ENCODE peak calls at places on chromosome 18, in four cellular contexts. M, Y, J and R are unnamed samples.

GRCh38 chr18:37452697-37453385 is 112.8 kb downstream of the CELF4 start:
- DNase-seq in Y (no peak), J (no peak), M (no peak), R (no peak)

GRCh38 chr18:23243178-23243577 is 107.9 kb downstream of the CABLES1 start:
- DNase-seq in Y (no peak), M (no peak), J (no peak), R (peak)

GRCh38 chr18:48754993-48755473 is 195.7 kb downstream of the SMAD7 start:
- DNase-seq in M (no peak), J (no peak), Y (peak), R (no peak)

GRCh38 chr18:28079883-28080282 is 97.0 kb downstream of the CDH2 start:
- DNase-seq in J (no peak), M (no peak), Y (no peak), R (no peak)

GRCh38 chr18:48802543-48803428 is 148.0 kb downstream of the SMAD7 start:
- DNase-seq in Y (no peak), M (no peak), J (no peak), R (no peak)

GRCh38 chr18:77251730-77252050 is 2.0 kb downstream of the GALR1 start:
- DNase-seq in M (no peak), J (no peak), Y (no peak), R (peak)

GRCh38 chr18:567119-567518 is 13.1 kb upstream of the CETN1 start:
- DNase-seq in J (no peak), Y (no peak), M (no peak), R (no peak)

GRCh38 chr18:64929026-64929425 is 780.1 kb upstream of the LINC00305 start:
- DNase-seq in J (no peak), M (no peak), Y (no peak), R (no peak)

GRCh38 chr18:77208969-77209368 is 40.7 kb upstream of the GALR1 start:
- DNase-seq in Y (peak), M (no peak), J (no peak), R (no peak)

GRCh38 chr18:70462078-70462439 is 173.2 kb downstream of the SOCS6 start:
- DNase-seq in J (no peak), M (peak), Y (no peak), R (no peak)

GRCh38 chr18:79494936-79495335 is 99.2 kb downstream of the NFATC1 start:
- DNase-seq in Y (no peak), M (no peak), J (no peak), R (no peak)

GRCh38 chr18:13436596-13436995 is 218.0 kb downstream of the LDLRAD4 start:
- DNase-seq in J (no peak), M (no peak), Y (no peak), R (no peak)

GRCh38 chr18:69882965-69883668 is 64.6 kb downstream of the CD226 start:
- DNase-seq in Y (no peak), M (no peak), J (no peak), R (no peak)

GRCh38 chr18:26818461-26818860 is 47.0 kb downstream of the AQP4 start:
- DNase-seq in Y (no peak), J (no peak), M (no peak), R (no peak)

GRCh38 chr18:5967007-5967406 is 71.7 kb upstream of the TMEM200C start:
- DNase-seq in M (no peak), J (no peak), Y (no peak), R (no peak)

GRCh38 chr18:36514778-36515177 is 217.3 kb downstream of the FHOD3 start:
- DNase-seq in M (no peak), J (no peak), Y (no peak), R (peak)

GRCh38 chr18:56199580-56200320 is 438.6 kb downstream of the TXNL1 start:
- DNase-seq in Y (no peak), M (no peak), J (no peak), R (no peak)

GRCh38 chr18:27856839-27857238 is 320.1 kb downstream of the CDH2 start:
- DNase-seq in M (no peak), J (no peak), Y (no peak), R (no peak)

GRCh38 chr18:74288730-74289129 is 3.0 kb downstream of the CYB5A start:
- DNase-seq in M (no peak), Y (no peak), J (peak), R (no peak)

GRCh38 chr18:26865557-26865956 is at the start of gene AQP4:
- DNase-seq in M (no peak), Y (no peak), J (no peak), R (peak)

GRCh38 chr18:13661779-13662271 is 64.5 kb downstream of the FAM210A start:
- DNase-seq in Y (no peak), M (no peak), J (no peak), R (no peak)

GRCh38 chr18:5052491-5052890 is 144.6 kb downstream of the AKAIN1 start:
- DNase-seq in M (no peak), Y (no peak), J (no peak), R (no peak)

GRCh38 chr18:8124232-8125146 is 484.7 kb upstream of the RAB12 start:
- DNase-seq in Y (no peak), J (no peak), M (no peak), R (no peak)

DNA sequence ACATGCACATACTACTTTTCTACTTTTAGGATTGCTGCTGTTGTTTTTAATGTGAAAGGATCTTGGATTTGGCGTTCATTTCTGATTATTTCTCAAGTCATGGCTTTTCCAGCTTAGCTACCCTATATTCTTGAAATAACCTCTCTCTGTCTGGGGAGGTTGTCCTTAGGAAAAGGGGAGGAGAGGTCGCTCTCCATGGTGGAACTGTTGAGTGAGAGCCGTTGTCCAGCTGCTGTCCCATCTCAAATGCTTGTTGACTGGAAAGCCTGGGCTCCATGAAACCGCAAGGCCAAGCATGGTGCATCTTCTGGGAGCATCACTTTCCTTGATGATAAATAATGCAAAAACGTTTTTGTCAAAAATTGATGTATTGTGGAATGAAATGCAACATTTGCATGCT is 479.1 kb upstream of the RAB12 start:
- DNase-seq in M (no peak), J (no peak), Y (no peak), R (no peak)
- TF ChIP-seq CREB1 in M (no peak), J (no peak), Y (no peak), R (no peak)

DNA sequence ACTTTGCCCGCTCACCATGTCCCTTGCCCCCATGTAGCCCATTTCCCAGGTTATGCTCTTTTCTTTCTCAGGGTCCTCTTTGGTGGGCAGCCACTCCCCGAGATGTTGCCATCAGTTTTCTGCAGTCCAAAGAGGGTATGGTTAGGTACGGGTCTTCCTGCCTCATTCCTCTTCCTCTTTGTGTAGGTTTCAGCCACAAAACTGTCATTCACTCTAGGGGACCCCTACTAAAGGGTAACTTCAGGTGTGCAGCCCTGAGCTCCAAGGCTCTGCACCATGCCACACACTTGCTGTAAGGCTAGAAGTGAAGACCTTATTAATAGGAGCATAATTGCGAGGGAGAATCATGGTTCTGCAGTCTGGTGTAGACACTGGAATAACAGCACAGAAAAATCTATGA is 99.8 kb upstream of the ZNF397 start:
- DNase-seq in M (no peak), J (no peak), Y (no peak), R (no peak)
- TF ChIP-seq JUNB in M (no peak), J (no peak), Y (no peak), R (no peak)

DNA sequence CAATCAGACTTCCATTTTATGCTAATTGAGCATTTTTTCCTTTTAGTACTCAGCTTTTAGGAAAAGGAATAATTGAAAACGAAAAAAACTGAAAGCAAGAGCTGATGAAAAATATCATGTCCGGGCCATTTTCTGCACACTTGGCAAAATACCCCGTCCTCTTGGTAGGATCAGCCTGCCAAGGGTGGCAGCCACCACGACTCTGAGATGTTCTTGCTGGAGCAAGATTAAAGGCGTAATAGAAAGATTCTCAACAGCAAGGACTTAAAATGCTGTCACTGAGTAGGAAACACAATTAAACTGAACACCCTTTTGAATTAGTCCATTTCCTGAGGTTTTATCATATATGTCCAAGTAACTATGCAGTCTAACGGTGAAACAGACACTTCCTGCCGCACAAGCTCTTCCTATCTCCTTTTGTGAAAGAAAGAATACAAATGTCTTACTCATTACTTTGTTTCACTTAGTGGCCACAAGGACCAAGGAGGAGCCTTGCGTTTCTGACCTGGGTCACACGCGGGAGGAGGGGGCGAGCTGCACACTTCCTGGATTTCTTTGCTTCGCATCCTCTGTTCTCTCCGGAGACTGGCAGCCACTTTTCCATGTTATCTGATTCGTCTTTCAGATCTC is 222.7 kb downstream of the PIEZO2 start:
- DNase-seq in M (no peak), J (no peak), Y (peak), R (peak)
- H3K4me3 ChIP-seq in M (no peak), J (no peak), Y (peak), R (no peak)

DNA sequence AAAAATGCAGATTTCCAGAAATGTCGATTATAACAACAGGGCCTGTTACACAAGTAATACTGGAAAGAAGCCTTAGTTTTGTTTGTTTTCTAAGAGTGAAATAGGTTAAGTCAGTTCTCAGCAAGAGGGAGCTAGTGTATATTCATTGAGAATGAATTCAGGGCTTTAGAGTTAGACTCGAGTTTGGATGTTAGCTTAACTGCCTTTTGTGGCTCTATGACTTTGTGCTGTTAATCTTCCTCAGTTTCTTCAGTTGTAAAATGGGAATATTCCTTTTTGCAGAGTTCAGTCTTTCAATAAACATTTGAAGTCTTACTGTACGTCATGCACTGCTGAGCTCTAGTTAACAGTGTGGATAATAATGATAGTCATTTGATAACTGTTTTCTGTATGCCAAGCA is 989 bp downstream of the NDUFV2 start:
- DNase-seq in M (no peak), Y (no peak), J (no peak), R (no peak)
- TF ChIP-seq CREB1 in M (no peak), Y (no peak), J (no peak), R (no peak)

GRCh38 chr18:57627488-57627887 is 5.9 kb upstream of the NARS1 start:
- DNase-seq in J (no peak), Y (no peak), M (no peak), R (no peak)
- TF ChIP-seq JUNB in J (no peak), Y (no peak), M (no peak), R (no peak)

GRCh38 chr18:33839452-33840225 is 261.6 kb downstream of the ASXL3 start:
- DNase-seq in M (peak), J (peak), Y (no peak), R (peak)
- H3K4me3 ChIP-seq in M (no peak), J (no peak), Y (no peak), R (no peak)

DNA sequence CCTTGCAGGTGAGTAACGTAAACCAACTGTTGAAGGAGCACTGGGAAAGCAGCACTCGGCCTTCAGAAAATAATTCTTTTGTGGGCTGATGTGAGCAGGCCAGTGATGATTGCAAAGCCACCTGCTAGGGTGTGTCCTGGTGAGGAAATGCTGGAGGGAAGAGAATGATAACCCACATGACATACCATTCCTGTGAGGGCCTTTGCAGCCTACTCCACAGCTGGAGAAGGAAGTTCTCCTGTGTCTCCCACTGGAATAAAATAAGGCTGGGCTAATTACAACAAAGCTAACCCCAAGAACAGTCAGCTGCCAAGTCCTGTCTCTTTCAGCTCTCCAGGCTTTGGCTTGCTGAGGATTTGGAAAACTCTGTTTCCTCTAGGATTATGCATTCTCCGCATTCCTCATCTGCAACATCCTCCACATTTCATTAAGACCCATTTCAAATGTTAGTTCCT is 16.7 kb upstream of the DSG1 start:
- DNase-seq in Y (no peak), M (no peak), J (no peak), R (peak)
- TF ChIP-seq CREB1 in Y (no peak), M (no peak), J (no peak), R (no peak)